ENCODE peak calls at places on chromosomes 2 and 18, in eight cellular contexts. S, P, C, G, R, Z, Q and O are unnamed samples. For H3K9me3 and H3K4me1, the result is how much of the 10 kb centered on the place peaks cover.

GRCh38 chr2:171880774-171881173 is 13.3 kb downstream of the SLC25A12 start:
- DNase-seq in R (no peak), C (no peak), P (no peak), G (no peak), Z (no peak), Q (no peak), S (no peak), O (no peak)

GRCh38 chr2:14634885-14635871 is 2.7 kb downstream of the LRATD1 start:
- DNase-seq in G (peak), C (peak), S (peak), Q (peak), P (peak), Z (no peak), R (peak), O (no peak)

GRCh38 chr2:120423167-120423943 is 77.4 kb downstream of the INHBB start:
- DNase-seq in R (no peak), C (no peak), Z (no peak), Q (no peak), P (no peak), G (no peak), S (no peak), O (no peak)

GRCh38 chr2:74944987-74945782 is 13.3 kb upstream of the POLE4 start:
- DNase-seq in P (peak), Z (no peak), S (no peak), C (no peak), Q (no peak), G (peak), R (no peak), O (no peak)

GRCh38 chr2:180927030-180927686 is 53.2 kb upstream of the UBE2E3 start:
- DNase-seq in P (no peak), Z (no peak), C (no peak), S (no peak), G (no peak), Q (no peak), R (no peak), O (no peak)

GRCh38 chr2:194725169-194725568 is 931.9 kb upstream of the SLC39A10 start:
- DNase-seq in R (no peak), G (peak), Z (no peak), P (no peak), Q (no peak), S (no peak), C (no peak), O (no peak)

GRCh38 chr2:228581731-228582130 is 400.2 kb upstream of the SPHKAP start:
- DNase-seq in R (no peak), S (no peak), G (no peak), P (no peak), Q (no peak), Z (no peak), C (no peak), O (no peak)

GRCh38 chr2:239035997-239036731 is 188.3 kb downstream of the TWIST2 start:
- DNase-seq in P (no peak), S (no peak), C (no peak), Z (no peak), Q (peak), R (no peak), G (no peak), O (no peak)

GRCh38 chr18:12423393-12423792 is 15.7 kb downstream of the PRELID3A start:
- DNase-seq in C (no peak), Z (no peak), S (no peak), P (no peak), G (no peak), R (no peak), Q (no peak), O (no peak)

GRCh38 chr2:197306691-197307030 is 3.9 kb downstream of the ANKRD44 start:
- DNase-seq in G (peak), Z (no peak), R (no peak), C (peak), Q (peak), S (no peak), P (peak), O (no peak)

GRCh38 chr2:145006957-145007672 is 487.2 kb upstream of the ZEB2 start:
- DNase-seq in Q (no peak), P (peak), G (peak), R (peak), S (peak), C (peak), Z (no peak), O (peak)

GRCh38 chr2:189115126-189115525 is 64.4 kb downstream of the COL5A2 start:
- DNase-seq in Z (no peak), P (no peak), Q (no peak), G (no peak), S (no peak), R (no peak), C (no peak), O (no peak)

GRCh38 chr2:224934542-224935188 is 107.6 kb downstream of the DOCK10 start:
- DNase-seq in P (peak), Q (no peak), G (no peak), R (no peak), S (no peak), Z (no peak), C (no peak), O (no peak)

GRCh38 chr2:195498176-195498575 is 158.8 kb upstream of the SLC39A10 start:
- DNase-seq in C (no peak), R (no peak), G (peak), Z (no peak), S (no peak), P (peak), Q (no peak), O (no peak)

GRCh38 chr18:48663931-48664847 is 125.4 kb downstream of the CTIF start:
- DNase-seq in Q (peak), G (peak), R (peak), S (peak), Z (no peak), C (peak), P (peak), O (peak)

GRCh38 chr2:104078431-104079157 is 775.3 kb upstream of the POU3F3 start:
- DNase-seq in C (no peak), Z (no peak), G (no peak), P (no peak), S (no peak), Q (no peak), R (no peak), O (no peak)

GRCh38 chr2:62198237-62198633 is 2.3 kb downstream of the B3GNT2 start:
- DNase-seq in G (no peak), Z (no peak), C (no peak), R (no peak), P (no peak), Q (no peak), S (no peak), O (no peak)

GRCh38 chr2:217314021-217314460 is 454.2 kb upstream of the TNP1 start:
- DNase-seq in C (no peak), R (no peak), Q (no peak), G (no peak), P (no peak), S (no peak), Z (no peak), O (peak)

GRCh38 chr2:68765739-68766377 is 31.2 kb downstream of the ARHGAP25 start:
- DNase-seq in Q (no peak), R (no peak), G (no peak), C (no peak), P (peak), S (no peak), Z (no peak), O (no peak)

GRCh38 chr18:67845035-67845434 is 328.5 kb upstream of the DSEL start:
- DNase-seq in R (no peak), Z (no peak), G (peak), S (no peak), Q (no peak), P (no peak), C (no peak), O (no peak)

GRCh38 chr2:121999273-121999672 is 243.8 kb downstream of the TSN start:
- DNase-seq in P (peak), C (no peak), Q (no peak), S (no peak), R (no peak), Z (no peak), G (peak), O (peak)

GRCh38 chr2:235850289-235850688 is 317.9 kb downstream of the GBX2 start:
- DNase-seq in G (no peak), R (no peak), P (no peak), C (no peak), Q (no peak), S (no peak), Z (no peak), O (no peak)

GRCh38 chr2:111954602-111955332 is 56.4 kb downstream of the MERTK start:
- DNase-seq in G (no peak), R (no peak), Z (no peak), P (no peak), S (peak), C (no peak), Q (no peak), O (no peak)

GRCh38 chr2:236298924-236299475 is 34.8 kb upstream of the ASB18 start:
- DNase-seq in Z (no peak), P (no peak), C (no peak), R (no peak), Q (no peak), G (no peak), S (peak), O (no peak)

GRCh38 chr2:212282596-212283330 is 255.8 kb downstream of the ERBB4 start:
- DNase-seq in P (peak), S (no peak), G (no peak), C (no peak), Q (no peak), R (no peak), Z (no peak), O (no peak)

GRCh38 chr18:38747153-38747552 is 1181.6 kb upstream of the CELF4 start:
- DNase-seq in G (no peak), Z (no peak), C (no peak), S (no peak), R (no peak), Q (no peak), P (no peak), O (no peak)

GRCh38 chr2:171669121-171669520 is 18.1 kb upstream of the DYNC1I2 start:
- DNase-seq in Z (no peak), P (no peak), G (no peak), Q (no peak), R (no peak), S (no peak), C (no peak), O (no peak)

GRCh38 chr2:64793701-64794100 is 140.0 kb upstream of the SERTAD2 start:
- DNase-seq in Q (no peak), R (no peak), G (no peak), C (no peak), S (no peak), Z (no peak), P (peak), O (no peak)

DNA sequence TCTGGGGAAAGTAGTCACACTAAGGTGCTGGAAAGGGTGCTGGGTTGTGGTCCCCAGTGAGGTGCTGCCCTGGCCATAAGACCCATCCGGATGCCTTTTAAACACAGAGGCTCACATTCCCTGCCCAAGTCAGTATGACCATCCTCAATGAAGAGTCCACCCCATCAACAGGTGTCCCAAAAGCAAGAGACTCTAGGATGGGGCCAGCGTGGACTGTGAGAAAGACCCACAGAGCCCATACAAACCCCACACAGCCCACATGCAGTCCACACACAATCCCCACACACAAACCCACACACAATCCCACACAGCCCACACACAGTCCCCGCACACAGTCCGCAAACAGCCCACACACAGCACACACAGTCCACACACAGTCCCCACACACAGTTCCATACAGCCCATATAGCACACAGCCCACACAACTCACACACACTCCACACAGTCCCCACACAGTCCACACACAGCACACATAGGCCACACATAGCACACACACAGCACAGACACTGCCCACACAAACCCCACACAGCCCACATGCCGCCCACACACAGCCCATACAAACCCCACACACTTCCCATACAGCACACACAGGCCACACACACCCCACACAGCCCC is 241.4 kb upstream of the SALL3 start:
- DNase-seq in C (no peak), Q (no peak), Z (no peak), S (no peak), R (no peak), G (no peak), P (no peak), O (no peak)
- H3K9me3 ChIP-seq in C (under half), Q (under half), Z (under half), S (under half), R (under half), G (half or more), P (under half), O (under half)

GRCh38 chr2:102065675-102066252 is 74.0 kb downstream of the IL1R2 start:
- DNase-seq in P (peak), R (peak), C (no peak), S (no peak), Q (peak), Z (no peak), G (peak), O (peak)

GRCh38 chr2:102063948-102064678 is 72.4 kb downstream of the IL1R2 start:
- DNase-seq in G (peak), C (peak), P (peak), Z (peak), R (peak), S (peak), Q (peak), O (peak)

GRCh38 chr2:102069311-102069974 is 73.1 kb upstream of the IL1R1 start:
- DNase-seq in P (no peak), G (no peak), Q (no peak), C (no peak), R (no peak), Z (no peak), S (peak), O (no peak)

GRCh38 chr2:102064679-102065674 is 73.2 kb downstream of the IL1R2 start:
- DNase-seq in G (no peak), Z (no peak), S (no peak), Q (no peak), R (peak), P (peak), C (no peak), O (no peak)

DNA sequence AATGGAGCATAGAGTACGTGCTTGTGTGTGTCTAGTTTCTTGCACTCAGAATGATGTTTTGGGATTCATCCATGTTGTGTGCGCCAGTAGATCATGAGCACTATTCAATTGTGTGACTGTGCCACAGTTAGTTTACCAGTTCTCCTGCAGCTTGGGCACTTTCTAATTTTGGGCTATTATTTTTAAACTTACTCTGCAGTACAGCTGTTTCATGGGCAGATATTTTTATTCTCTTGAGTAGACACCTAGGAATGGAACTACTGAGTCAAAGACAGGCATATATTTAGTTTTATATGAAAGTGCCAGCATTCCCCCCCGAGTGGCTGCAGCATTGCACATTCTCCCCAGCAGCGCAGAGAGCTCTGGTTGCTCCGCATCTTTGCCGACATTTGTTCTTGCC is 74.8 kb downstream of the IL1R2 start:
- DNase-seq in S (no peak), P (no peak), Z (no peak), C (no peak), Q (no peak), G (no peak), R (no peak), O (no peak)
- H3K4me1 ChIP-seq in S (under half), P (under half), Z (under half), C (under half), Q (under half), G (under half), R (half or more), O (under half)

GRCh38 chr2:123512547-123512946 is 512.5 kb upstream of the CNTNAP5 start:
- DNase-seq in R (no peak), Z (no peak), C (no peak), G (no peak), S (no peak), Q (no peak), P (no peak), O (no peak)

GRCh38 chr2:123513351-123513750 is 511.7 kb upstream of the CNTNAP5 start:
- DNase-seq in G (peak), Q (no peak), Z (no peak), S (no peak), R (no peak), P (peak), C (no peak), O (no peak)

GRCh38 chr2:123518387-123518786 is 506.7 kb upstream of the CNTNAP5 start:
- DNase-seq in G (peak), R (no peak), Z (no peak), C (no peak), Q (no peak), S (no peak), P (peak), O (no peak)

GRCh38 chr2:123514808-123515207 is 510.3 kb upstream of the CNTNAP5 start:
- DNase-seq in P (no peak), C (no peak), Q (no peak), Z (no peak), S (no peak), R (no peak), G (no peak), O (no peak)
- H3K9me3 ChIP-seq in P (under half), C (under half), Q (under half), Z (under half), S (under half), R (under half), G (under half), O (under half)

DNA sequence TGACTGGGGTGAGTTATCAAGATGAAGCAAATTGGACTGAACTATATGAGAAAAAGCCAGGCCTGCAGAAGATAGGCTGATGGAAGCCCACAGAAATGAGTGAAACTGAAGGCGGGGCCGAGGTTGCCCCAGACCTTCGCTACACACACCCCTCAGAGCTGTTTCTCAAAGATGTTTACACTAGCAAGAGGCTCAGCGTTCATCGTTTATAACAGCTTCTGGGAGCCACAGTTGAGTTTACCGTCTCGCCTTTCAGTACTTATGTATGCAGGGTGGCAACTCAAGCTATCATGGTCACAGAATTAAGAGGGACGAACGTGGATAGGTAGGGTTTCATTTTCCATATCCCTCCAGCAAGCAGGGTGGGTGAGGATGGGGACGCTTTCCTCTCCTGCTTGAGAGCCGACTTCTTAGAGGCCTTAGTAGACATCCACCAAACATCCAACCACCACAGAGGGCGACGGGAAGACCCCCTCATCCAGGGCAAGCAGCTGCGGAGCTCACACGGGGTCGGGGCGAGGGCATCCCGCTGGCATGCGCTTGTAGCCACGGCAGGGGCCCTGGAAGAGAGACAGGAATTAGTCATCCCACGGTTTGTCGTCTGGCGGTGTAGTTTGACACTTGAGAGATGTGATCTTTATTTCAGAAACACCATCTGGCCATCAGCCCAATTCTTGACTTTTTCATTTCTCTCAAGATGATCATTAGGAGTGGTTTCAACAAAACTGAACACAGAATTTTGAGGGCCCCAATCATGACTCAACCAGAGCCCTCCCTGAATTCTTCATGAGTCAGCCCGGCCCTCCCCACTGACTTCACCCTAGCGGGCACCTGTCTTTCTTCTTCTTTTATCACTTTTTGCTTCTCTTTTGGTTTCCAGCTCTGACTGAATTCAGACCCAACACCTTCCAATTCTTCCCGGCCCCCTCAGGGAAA is 109.1 kb upstream of the CTDP1 start:
- DNase-seq in C (peak), Z (no peak), G (no peak), R (no peak), S (no peak), P (peak), Q (peak), O (peak)
- H3K4me1 ChIP-seq in C (under half), Z (under half), G (under half), R (under half), S (under half), P (under half), Q (under half), O (half or more)

GRCh38 chr2:6845903-6846302 is 19.8 kb downstream of the CMPK2 start:
- DNase-seq in S (no peak), R (no peak), Z (no peak), Q (no peak), G (no peak), C (no peak), P (no peak), O (no peak)

GRCh38 chr2:6846540-6846939 is 19.2 kb downstream of the CMPK2 start:
- DNase-seq in C (no peak), P (no peak), G (no peak), Q (no peak), S (no peak), R (no peak), Z (no peak), O (no peak)

GRCh38 chr2:6852210-6852609 is 13.5 kb downstream of the CMPK2 start:
- DNase-seq in C (no peak), Q (no peak), R (no peak), P (no peak), S (no peak), Z (no peak), G (no peak), O (no peak)

GRCh38 chr2:6845312-6845711 is 20.4 kb downstream of the CMPK2 start:
- DNase-seq in C (no peak), G (no peak), S (no peak), R (no peak), P (peak), Q (no peak), Z (no peak), O (peak)

DNA sequence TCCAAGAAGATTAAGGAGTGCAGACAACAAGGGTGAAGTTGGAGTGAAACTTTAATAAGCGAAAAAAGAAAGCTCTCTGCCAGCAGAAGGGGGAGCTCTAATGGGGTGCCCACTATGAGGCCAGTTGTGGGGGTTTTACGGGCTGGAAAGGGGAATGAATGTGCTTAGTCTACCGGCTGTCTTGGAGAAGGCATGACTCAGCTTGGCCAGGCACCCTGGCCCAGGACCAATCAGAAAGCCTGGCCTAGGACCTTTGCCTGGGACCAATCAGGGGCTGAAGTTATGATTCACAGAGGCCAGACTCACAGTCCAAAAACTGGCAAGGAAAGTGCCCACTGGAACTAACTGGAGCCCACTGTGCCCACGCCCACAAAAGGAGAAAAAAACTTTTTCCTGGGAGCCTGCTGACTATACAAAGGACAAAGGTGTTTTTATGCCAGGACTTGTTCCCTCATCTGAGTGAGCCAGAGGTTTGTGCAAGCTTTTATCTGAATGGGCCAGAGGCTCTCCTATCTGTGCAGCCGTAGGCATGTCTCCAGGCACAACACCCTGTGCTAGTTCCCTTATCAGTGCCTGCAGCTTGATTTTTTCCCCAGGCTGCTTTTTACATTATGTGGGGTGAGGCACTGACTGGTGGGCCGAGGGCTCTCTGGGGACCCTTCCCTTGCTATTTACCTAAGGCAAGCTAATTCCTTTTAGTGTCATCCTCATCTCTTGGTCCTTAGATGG is 18.6 kb downstream of the CMPK2 start:
- DNase-seq in G (no peak), S (no peak), Q (no peak), R (no peak), Z (no peak), C (no peak), P (no peak), O (no peak)
- H3K9me3 ChIP-seq in G (under half), S (under half), Q (half or more), R (under half), Z (under half), C (half or more), P (under half), O (under half)